ENCODE peak calls at places on chromosomes 4 and X, in nine cellular contexts. U is posterior cingulate gyrus; Y is stimulated activated CD4-positive, alpha-beta T cell treated with anti-CD3 and anti-CD28 coated beads, Interleukin-15, amount 100 ng/mL, for 1 hour; I is T-helper 2 cell; B is endodermal cell; P is AG08396; C is EL; N is HFF-Myc; S is activated naive CD4-positive, alpha-beta T cell. X is an unnamed sample.

GRCh38 chrX:136650811-136651210 is 2.9 kb downstream of the CD40LG start:
- DNase-seq in U (no peak), Y (no peak), I (no peak), B (no peak), P (no peak), C (no peak), N (no peak), S (no peak), X (no peak)

GRCh38 chr4:97153042-97153441 is 990.2 kb downstream of the STPG2 start:
- DNase-seq in U (no peak), Y (no peak), I (no peak), B (no peak), P (no peak), C (no peak), N (no peak), S (no peak), X (no peak)

GRCh38 chr4:16205298-16206164 is 20.7 kb downstream of the TAPT1 start:
- DNase-seq in U (no peak), Y (no peak), I (peak; percentile 52), B (no peak), P (no peak), C (peak; percentile 4), N (no peak), S (no peak), X (no peak)

GRCh38 chr4:25896782-25897539 is 17.1 kb upstream of the SMIM20 start:
- DNase-seq in U (no peak), Y (no peak), I (no peak), B (no peak), P (no peak), C (no peak), N (no peak), S (no peak), X (no peak)

GRCh38 chr4:7371122-7371941 is 63.4 kb downstream of the PSAPL1 start:
- DNase-seq in U (peak; percentile 87), Y (no peak), I (no peak), B (no peak), P (no peak), C (peak; percentile 69), N (no peak), S (no peak), X (peak; percentile 96)

GRCh38 chr4:4377683-4378082 is 9.2 kb upstream of the NSG1 start:
- DNase-seq in U (no peak), Y (no peak), I (no peak), B (no peak), P (no peak), C (no peak), N (no peak), S (no peak), X (no peak)

GRCh38 chr4:2393353-2394270 is 24.8 kb downstream of the ZFYVE28 start:
- DNase-seq in U (peak; percentile 85), Y (no peak), I (no peak), B (peak; percentile 87), P (no peak), C (no peak), N (no peak), S (no peak), X (peak; percentile 20)

GRCh38 chrX:39726810-39727209 is 370.9 kb downstream of the BCOR start:
- DNase-seq in U (no peak), Y (no peak), I (no peak), B (no peak), P (no peak), C (peak; percentile 61), N (peak; percentile 50), S (no peak), X (peak; percentile 67)

GRCh38 chr4:133866328-133866699 is 335.3 kb downstream of the PABPC4L start:
- DNase-seq in U (no peak), Y (no peak), I (no peak), B (peak; percentile 56), P (no peak), C (no peak), N (no peak), S (no peak), X (peak; percentile 87)

GRCh38 chrX:131783555-131784338 is 239.4 kb upstream of the STK26 start:
- DNase-seq in U (peak; percentile 94), Y (no peak), I (no peak), B (no peak), P (peak; percentile 32), C (no peak), N (no peak), S (no peak), X (peak; percentile 64)

GRCh38 chr4:133618963-133619362 is 469.9 kb downstream of the PCDH10 start:
- DNase-seq in U (no peak), Y (no peak), I (no peak), B (no peak), P (no peak), C (peak; percentile 16), N (no peak), S (no peak), X (no peak)

GRCh38 chr4:159248383-159249178 is 145.7 kb downstream of the RAPGEF2 start:
- DNase-seq in U (no peak), Y (no peak), I (no peak), B (no peak), P (peak; percentile 73), C (peak; percentile 37), N (no peak), S (no peak), X (peak; percentile 56)

GRCh38 chrX:77427586-77427985 is 19.6 kb upstream of the FGF16 start:
- DNase-seq in U (no peak), Y (no peak), I (no peak), B (no peak), P (no peak), C (no peak), N (no peak), S (no peak), X (no peak)

GRCh38 chr4:16226816-16227461 is 668 bp upstream of the TAPT1 start:
- DNase-seq in U (peak; percentile 91), Y (peak; percentile 3), I (peak; percentile 27), B (peak; percentile 87), P (peak; percentile 47), C (peak; percentile 30), N (no peak), S (peak; percentile 30), X (peak; percentile 19)

GRCh38 chr4:153573221-153573620 is 107.1 kb downstream of the TMEM131L start:
- DNase-seq in U (no peak), Y (no peak), I (no peak), B (no peak), P (no peak), C (no peak), N (no peak), S (no peak), X (no peak)

GRCh38 chr4:28868831-28869230 is 1851.3 kb upstream of the PCDH7 start:
- DNase-seq in U (no peak), Y (no peak), I (no peak), B (no peak), P (no peak), C (peak; percentile 38), N (no peak), S (no peak), X (peak; percentile 16)